ENCODE peak calls at places on chromosomes 2 and 18, in seven cellular contexts. N, W, F, P, X, H and J are unnamed samples.

GRCh38 chr2:207624170-207625013 is 802 bp downstream of the METTL21A start:
- DNase-seq in X (peak), P (peak), H (peak), W (no peak), F (peak), N (peak), J (peak)

GRCh38 chr2:169395821-169396374 is 33.6 kb upstream of the LRP2 start:
- DNase-seq in P (no peak), X (no peak), H (no peak), W (no peak), F (no peak), N (no peak), J (no peak)

GRCh38 chr2:54968561-54969218 is 81.6 kb downstream of the RTN4 start:
- DNase-seq in N (no peak), F (no peak), P (no peak), X (no peak), H (no peak), W (no peak), J (no peak)

GRCh38 chr18:67726882-67727281 is 210.4 kb upstream of the DSEL start:
- DNase-seq in N (no peak), F (no peak), X (no peak), H (no peak), W (no peak), P (peak), J (no peak)

GRCh38 chr2:75041791-75042231 is 83.4 kb downstream of the POLE4 start:
- DNase-seq in H (no peak), F (no peak), W (no peak), P (no peak), N (no peak), X (no peak), J (no peak)

GRCh38 chr2:235171511-235172130 is 219.8 kb downstream of the SH3BP4 start:
- DNase-seq in X (no peak), F (no peak), W (peak), P (no peak), H (no peak), N (no peak), J (peak)

GRCh38 chr2:213932-214693 is 49.7 kb downstream of the SH3YL1 start:
- DNase-seq in P (no peak), N (no peak), F (peak), X (no peak), H (no peak), W (no peak), J (no peak)

GRCh38 chr2:205865794-205866490 is 183.6 kb downstream of the NRP2 start:
- DNase-seq in N (no peak), F (no peak), H (no peak), W (no peak), X (no peak), P (no peak), J (no peak)

GRCh38 chr2:217943379-217944321 is 59.1 kb downstream of the TNS1 start:
- DNase-seq in W (no peak), H (no peak), X (no peak), P (peak), F (peak), N (peak), J (peak)

GRCh38 chr18:55321268-55322175 is 266.5 kb downstream of the TCF4 start:
- DNase-seq in N (peak), H (no peak), F (peak), X (no peak), W (peak), P (peak), J (peak)

GRCh38 chr2:51960846-51961335 is 929.0 kb upstream of the NRXN1 start:
- DNase-seq in H (no peak), N (no peak), W (no peak), X (no peak), F (no peak), P (no peak), J (peak)

GRCh38 chr2:61471905-61472805 is 1.3 kb upstream of the USP34 start:
- DNase-seq in N (no peak), W (no peak), F (peak), P (peak), H (peak), X (peak), J (peak)

GRCh38 chr2:119291588-119292167 is 68.0 kb downstream of the STEAP3 start:
- DNase-seq in N (no peak), X (no peak), H (no peak), W (no peak), P (no peak), F (no peak), J (no peak)

GRCh38 chr2:233320470-233320869 is 12.9 kb downstream of the SAG start:
- DNase-seq in W (no peak), F (no peak), P (no peak), H (no peak), N (no peak), X (no peak), J (no peak)

GRCh38 chr2:177165731-177166711 is 46.6 kb upstream of the HNRNPA3 start:
- DNase-seq in W (no peak), X (no peak), F (no peak), H (no peak), N (no peak), P (no peak), J (peak)

GRCh38 chr2:233209117-233209977 is 42.1 kb upstream of the ATG16L1 start:
- DNase-seq in W (no peak), H (no peak), N (no peak), F (peak), P (no peak), X (no peak), J (peak)

GRCh38 chr2:241422350-241422749 is 66.3 kb downstream of the FARP2 start:
- DNase-seq in X (no peak), H (no peak), W (no peak), N (no peak), P (no peak), F (no peak), J (no peak)

GRCh38 chr2:46371858-46372257 is 74.7 kb downstream of the EPAS1 start:
- DNase-seq in F (no peak), H (no peak), W (no peak), N (no peak), X (no peak), P (no peak), J (no peak)

GRCh38 chr2:140509765-140510164 is 1621.1 kb downstream of the LRP1B start:
- DNase-seq in W (no peak), N (no peak), F (no peak), P (no peak), H (no peak), X (no peak), J (no peak)

GRCh38 chr2:237572021-237572741 is 5.8 kb downstream of the PRLH start:
- DNase-seq in N (peak), W (peak), F (peak), X (peak), H (peak), P (peak), J (peak)

GRCh38 chr2:132923787-132924186 is 253.8 kb upstream of the LYPD1 start:
- DNase-seq in W (no peak), P (no peak), H (no peak), X (no peak), N (no peak), F (no peak), J (peak)

GRCh38 chr2:25276569-25277465 is 64.9 kb downstream of the DNMT3A start:
- DNase-seq in F (peak), W (no peak), X (peak), H (peak), P (no peak), N (peak), J (peak)

GRCh38 chr2:219628986-219629901 is 1.8 kb downstream of the SLC4A3 start:
- DNase-seq in F (no peak), X (no peak), N (no peak), W (no peak), P (no peak), H (no peak), J (no peak)

GRCh38 chr18:35019929-35020328 is 21.3 kb upstream of the MAPRE2 start:
- DNase-seq in W (no peak), H (no peak), P (no peak), X (no peak), F (no peak), N (no peak), J (peak)

GRCh38 chr2:226066391-226066790 is 666.9 kb downstream of the NYAP2 start:
- DNase-seq in P (no peak), F (no peak), N (no peak), W (no peak), H (no peak), X (no peak), J (no peak)

GRCh38 chr18:9516437-9517064 is 41.2 kb downstream of the RALBP1 start:
- DNase-seq in W (no peak), X (no peak), P (peak), F (no peak), H (no peak), N (no peak), J (peak)

GRCh38 chr2:199258291-199258690 is 199.4 kb downstream of the SATB2 start:
- DNase-seq in W (no peak), N (no peak), P (no peak), X (no peak), H (no peak), F (no peak), J (no peak)

GRCh38 chr2:46735108-46735691 is 180.4 kb downstream of the MCFD2 start:
- DNase-seq in N (no peak), H (no peak), W (no peak), X (no peak), P (peak), F (no peak), J (no peak)

GRCh38 chr18:78305789-78306188 is 673.8 kb upstream of the SALL3 start:
- DNase-seq in W (no peak), H (no peak), X (no peak), F (no peak), N (no peak), P (no peak), J (no peak)

GRCh38 chr2:86333378-86333777 is 4.0 kb downstream of the REEP1 start:
- DNase-seq in P (no peak), X (no peak), N (no peak), H (no peak), W (no peak), F (no peak), J (peak)

GRCh38 chr2:227482638-227483340 is 10.8 kb downstream of the AGFG1 start:
- DNase-seq in N (no peak), W (no peak), H (no peak), X (no peak), F (no peak), P (no peak), J (peak)

GRCh38 chr2:241256168-241256545 is 59.3 kb downstream of the HDLBP start:
- DNase-seq in H (no peak), X (no peak), F (no peak), P (no peak), N (peak), W (no peak), J (no peak)

GRCh38 chr2:81650048-81650971 is 1345.8 kb upstream of the LRRTM1 start:
- DNase-seq in W (no peak), P (no peak), H (no peak), X (no peak), F (no peak), N (no peak), J (no peak)

GRCh38 chr2:94874277-94874997 is 3.2 kb downstream of the TEKT4 start:
- DNase-seq in N (no peak), F (no peak), X (peak), P (peak), W (no peak), H (peak), J (no peak)

GRCh38 chr2:211181626-211182025 is 625.2 kb downstream of the CPS1 start:
- DNase-seq in H (no peak), X (no peak), W (no peak), F (no peak), P (no peak), N (no peak), J (peak)

GRCh38 chr18:48607049-48607984 is 68.5 kb downstream of the CTIF start:
- DNase-seq in F (no peak), N (no peak), P (no peak), H (no peak), W (peak), X (no peak), J (peak)

GRCh38 chr18:57603871-57604270 is 17.4 kb upstream of the FECH start:
- DNase-seq in X (no peak), F (no peak), H (no peak), W (no peak), P (no peak), N (no peak), J (no peak)

GRCh38 chr2:149094217-149095015 is 55.9 kb downstream of the LYPD6B start:
- DNase-seq in P (no peak), W (peak), H (no peak), F (no peak), X (no peak), N (no peak), J (peak)

GRCh38 chr2:31235504-31235902 is 1.6 kb downstream of the EHD3 start:
- DNase-seq in N (peak), H (no peak), F (no peak), X (no peak), W (peak), P (no peak), J (peak)

GRCh38 chr2:9941196-9941995 is 10.1 kb upstream of the GRHL1 start:
- DNase-seq in F (no peak), X (no peak), N (no peak), W (peak), P (no peak), H (no peak), J (peak)